ENCODE peak calls at places on chromosomes 2 and 18, in five cellular contexts. V, D, E, I and X are unnamed samples.

GRCh38 chr2:190812506-190813294 is 67.9 kb upstream of the GLS start:
- DNase-seq in V (no peak), D (peak), E (no peak), I (no peak), X (peak)

GRCh38 chr18:48798334-48799197 is 152.2 kb downstream of the SMAD7 start:
- DNase-seq in V (no peak), D (no peak), E (no peak), I (no peak), X (no peak)

GRCh38 chr2:108263425-108263824 is 23.7 kb downstream of the SULT1C3 start:
- DNase-seq in V (no peak), D (no peak), E (no peak), I (no peak), X (no peak)

GRCh38 chr2:136116813-136117390 is 1.0 kb downstream of the CXCR4 start:
- DNase-seq in V (no peak), D (no peak), E (no peak), I (no peak), X (no peak)

GRCh38 chr18:55853268-55853667 is 265.3 kb upstream of the TCF4 start:
- DNase-seq in V (no peak), D (no peak), E (no peak), I (no peak), X (no peak)

GRCh38 chr2:235803028-235803427 is 309.2 kb downstream of the AGAP1 start:
- DNase-seq in V (no peak), D (peak), E (no peak), I (no peak), X (no peak)

GRCh38 chr18:56168049-56168781 is 470.2 kb downstream of the TXNL1 start:
- DNase-seq in V (peak), D (peak), E (no peak), I (no peak), X (no peak)

GRCh38 chr2:179264238-179265081 is at the start of gene SESTD1:
- DNase-seq in V (no peak), D (peak), E (peak), I (peak), X (peak)

GRCh38 chr2:54419855-54420550 is 36.1 kb upstream of the SPTBN1 start:
- DNase-seq in V (no peak), D (no peak), E (no peak), I (no peak), X (no peak)

GRCh38 chr2:109703076-109703475 is 88.9 kb downstream of the SOWAHC start:
- DNase-seq in V (no peak), D (peak), E (no peak), I (no peak), X (no peak)

GRCh38 chr2:238912916-238913875 is 65.3 kb downstream of the TWIST2 start:
- DNase-seq in V (no peak), D (no peak), E (no peak), I (no peak), X (no peak)

GRCh38 chr18:45688113-45688512 is 35.9 kb upstream of the SLC14A1 start:
- DNase-seq in V (no peak), D (peak), E (no peak), I (no peak), X (no peak)

GRCh38 chr2:75560768-75561565 is at the start of gene EVA1A:
- DNase-seq in V (no peak), D (peak), E (peak), I (peak), X (no peak)

GRCh38 chr2:118994172-118994700 is 52.2 kb downstream of the MARCO start:
- DNase-seq in V (no peak), D (no peak), E (no peak), I (no peak), X (no peak)

GRCh38 chr2:210756821-210757220 is 200.4 kb downstream of the CPS1 start:
- DNase-seq in V (no peak), D (no peak), E (no peak), I (no peak), X (no peak)

GRCh38 chr2:57296795-57297517 is 749.6 kb upstream of the VRK2 start:
- DNase-seq in V (peak), D (no peak), E (no peak), I (no peak), X (no peak)

GRCh38 chr18:41128545-41128944 is 826.5 kb upstream of the PIK3C3 start:
- DNase-seq in V (no peak), D (peak), E (no peak), I (no peak), X (no peak)

GRCh38 chr2:174259981-174260380 is 11.6 kb upstream of the OLA1 start:
- DNase-seq in V (no peak), D (peak), E (no peak), I (no peak), X (no peak)

GRCh38 chr2:236705295-236706114 is 135.9 kb downstream of the ACKR3 start:
- DNase-seq in V (no peak), D (peak), E (no peak), I (no peak), X (no peak)

GRCh38 chr18:74541703-74542555 is 7.6 kb downstream of the CNDP1 start:
- DNase-seq in V (peak), D (no peak), E (no peak), I (no peak), X (peak)

GRCh38 chr2:105518897-105519296 is 120.0 kb upstream of the FHL2 start:
- DNase-seq in V (no peak), D (no peak), E (no peak), I (no peak), X (no peak)

GRCh38 chr18:45938488-45938935 is 28.6 kb downstream of the EPG5 start:
- DNase-seq in V (no peak), D (no peak), E (no peak), I (no peak), X (no peak)

GRCh38 chr2:240644859-240645301 is 19.6 kb downstream of the GPR35 start:
- DNase-seq in V (no peak), D (no peak), E (no peak), I (no peak), X (no peak)

GRCh38 chr2:24824071-24824588 is 30.9 kb downstream of the CENPO start:
- DNase-seq in V (no peak), D (no peak), E (no peak), I (no peak), X (no peak)

GRCh38 chr18:2919600-2919999 is 72.8 kb downstream of the EMILIN2 start:
- DNase-seq in V (no peak), D (no peak), E (no peak), I (no peak), X (no peak)

GRCh38 chr2:158575051-158575635 is 118.4 kb downstream of the PKP4 start:
- DNase-seq in V (no peak), D (peak), E (no peak), I (no peak), X (no peak)

GRCh38 chr2:148796735-148797512 is 78.1 kb upstream of the KIF5C start:
- DNase-seq in V (no peak), D (no peak), E (no peak), I (no peak), X (no peak)

GRCh38 chr2:120737802-120738516 is 2.3 kb downstream of the GLI2 start:
- DNase-seq in V (no peak), D (peak), E (peak), I (peak), X (peak)

GRCh38 chr2:174835797-174836255 is 71.6 kb upstream of the CHRNA1 start:
- DNase-seq in V (peak), D (peak), E (no peak), I (no peak), X (no peak)